ENCODE peak calls at places on chromosomes 7 and 10, in seven cellular contexts. J is GM23338, L is GM12878, B is HCT116, G is HL-60, W is HepG2, H is SK-N-SH. Z is an unnamed sample.

GRCh38 chr10:93039721-93040120 is 20.9 kb upstream of the CYP26C1 start:
- DNase-seq in J (peak), L (peak), B (peak), G (no peak), W (peak), H (no peak), Z (no peak)

GRCh38 chr10:30437039-30437781 is 3.2 kb downstream of the MAP3K8 start:
- DNase-seq in J (no peak), L (no peak), B (no peak), G (no peak), W (no peak), H (no peak), Z (no peak)

GRCh38 chr7:17941171-17941490 is 837 bp upstream of the SNX13 start:
- DNase-seq in J (peak), L (no peak), B (no peak), G (no peak), W (peak), H (peak), Z (no peak)

GRCh38 chr10:70575874-70576802 is 26.4 kb downstream of the PRF1 start:
- DNase-seq in J (no peak), L (peak), B (peak), G (peak), W (peak), H (peak), Z (no peak)

GRCh38 chr10:42755028-42755451 is 27.6 kb upstream of the BMS1 start:
- DNase-seq in J (peak), L (no peak), B (no peak), G (no peak), W (no peak), H (peak), Z (no peak)

GRCh38 chr7:103632005-103632639 is 186.1 kb upstream of the SLC26A5 start:
- DNase-seq in J (no peak), L (no peak), B (no peak), G (no peak), W (no peak), H (no peak), Z (no peak)

GRCh38 chr10:80477813-80478212 is 23.7 kb downstream of the TSPAN14 start:
- DNase-seq in J (no peak), L (no peak), B (peak), G (no peak), W (no peak), H (no peak), Z (no peak)

GRCh38 chr7:111407258-111407657 is 155.0 kb downstream of the IMMP2L start:
- DNase-seq in J (no peak), L (no peak), B (no peak), G (no peak), W (no peak), H (no peak), Z (no peak)

GRCh38 chr7:132430863-132431822 is 145.1 kb downstream of the PLXNA4 start:
- DNase-seq in J (no peak), L (no peak), B (no peak), G (no peak), W (no peak), H (peak), Z (no peak)

GRCh38 chr10:27540672-27541071 is 36.6 kb downstream of the RAB18 start:
- DNase-seq in J (no peak), L (no peak), B (no peak), G (no peak), W (no peak), H (no peak), Z (no peak)

GRCh38 chr10:18205098-18205834 is 65.0 kb downstream of the CACNB2 start:
- DNase-seq in J (no peak), L (no peak), B (no peak), G (no peak), W (no peak), H (no peak), Z (no peak)

GRCh38 chr7:2882111-2882510 is 38.0 kb upstream of the GNA12 start:
- DNase-seq in J (no peak), L (no peak), B (no peak), G (no peak), W (no peak), H (no peak), Z (no peak)

GRCh38 chr7:124856299-124856888 is 73.2 kb downstream of the POT1 start:
- DNase-seq in J (peak), L (no peak), B (peak), G (peak), W (peak), H (peak), Z (peak)

GRCh38 chr7:75965617-75966016 is 28.8 kb downstream of the TMEM120A start:
- DNase-seq in J (no peak), L (no peak), B (no peak), G (no peak), W (no peak), H (peak), Z (no peak)

GRCh38 chr7:75967573-75967997 is 26.8 kb downstream of the TMEM120A start:
- DNase-seq in J (no peak), L (no peak), B (no peak), G (peak), W (no peak), H (peak), Z (no peak)

GRCh38 chr7:75967055-75967454 is 27.3 kb downstream of the TMEM120A start:
- DNase-seq in J (no peak), L (no peak), B (no peak), G (no peak), W (no peak), H (no peak), Z (no peak)

GRCh38 chr7:75968012-75968411 is 26.4 kb downstream of the TMEM120A start:
- DNase-seq in J (no peak), L (no peak), B (no peak), G (no peak), W (no peak), H (no peak), Z (no peak)

DNA sequence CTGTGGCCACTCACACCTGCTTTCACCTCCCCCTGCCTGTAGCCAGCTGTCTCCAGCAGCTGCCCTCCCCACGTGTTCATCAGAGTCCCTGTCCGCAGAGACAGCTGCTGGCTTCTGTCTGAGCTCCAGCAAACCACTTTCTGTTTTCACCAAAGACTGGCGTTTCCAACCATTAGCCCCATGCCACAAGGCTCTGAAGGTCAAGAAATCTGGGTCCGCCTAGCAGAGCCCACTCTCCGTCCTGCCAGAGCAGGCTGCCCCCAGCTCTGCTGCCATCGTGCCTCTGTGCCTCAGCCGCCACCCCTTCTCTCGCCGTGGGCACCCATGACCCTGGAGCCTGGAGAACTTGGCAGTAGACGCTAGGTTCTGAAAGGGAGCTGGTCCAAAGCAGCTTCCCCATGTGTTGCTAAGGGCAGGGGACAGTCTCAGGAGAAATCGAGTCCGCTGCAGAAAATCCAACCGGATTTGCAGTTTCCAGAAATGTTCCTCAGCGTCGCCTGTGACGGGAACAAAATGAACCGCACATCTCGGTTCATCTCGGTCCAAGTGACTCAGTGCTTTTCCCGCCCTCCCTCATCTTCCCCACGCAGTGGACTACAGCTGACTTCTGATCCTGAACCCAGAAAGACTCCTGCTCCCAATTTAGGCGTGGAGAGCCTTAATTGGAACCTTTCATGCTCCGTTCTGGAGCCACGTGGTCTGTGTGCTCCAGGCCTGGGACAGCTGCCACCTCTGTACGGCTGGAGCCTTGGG is 28.0 kb downstream of the TMEM120A start:
- DNase-seq in J (no peak), L (no peak), B (no peak), G (no peak), W (no peak), H (peak), Z (no peak)
- TF ChIP-seq POLR2AphosphoS5 in J (no peak), L (no peak), B (no peak), G (no peak), W (no peak), H (no peak), Z (no peak)

GRCh38 chr7:26159243-26159642 is 7.2 kb downstream of the NFE2L3 start:
- DNase-seq in J (peak), L (no peak), B (no peak), G (no peak), W (peak), H (no peak), Z (no peak)
- TF ChIP-seq REST in J (no peak), L (no peak), B (no peak), G (no peak), W (no peak), H (no peak), Z (no peak)

GRCh38 chr10:60236869-60237524 is 152.7 kb downstream of the ANK3 start:
- DNase-seq in J (no peak), L (peak), B (no peak), G (peak), W (no peak), H (peak), Z (no peak)
- TF ChIP-seq POLR2AphosphoS5 in J (no peak), L (no peak), B (no peak), G (no peak), W (no peak), H (no peak), Z (no peak)

GRCh38 chr10:79007843-79008319 is 60.9 kb upstream of the ZMIZ1 start:
- DNase-seq in J (no peak), L (no peak), B (no peak), G (no peak), W (no peak), H (no peak), Z (no peak)

GRCh38 chr10:79012567-79012966 is 56.2 kb upstream of the ZMIZ1 start:
- DNase-seq in J (no peak), L (no peak), B (no peak), G (no peak), W (no peak), H (no peak), Z (no peak)

GRCh38 chr10:79005126-79005820 is 63.5 kb upstream of the ZMIZ1 start:
- DNase-seq in J (no peak), L (no peak), B (no peak), G (no peak), W (no peak), H (no peak), Z (no peak)

GRCh38 chr10:79007037-79007842 is 61.5 kb upstream of the ZMIZ1 start:
- DNase-seq in J (no peak), L (no peak), B (no peak), G (no peak), W (no peak), H (no peak), Z (no peak)

DNA sequence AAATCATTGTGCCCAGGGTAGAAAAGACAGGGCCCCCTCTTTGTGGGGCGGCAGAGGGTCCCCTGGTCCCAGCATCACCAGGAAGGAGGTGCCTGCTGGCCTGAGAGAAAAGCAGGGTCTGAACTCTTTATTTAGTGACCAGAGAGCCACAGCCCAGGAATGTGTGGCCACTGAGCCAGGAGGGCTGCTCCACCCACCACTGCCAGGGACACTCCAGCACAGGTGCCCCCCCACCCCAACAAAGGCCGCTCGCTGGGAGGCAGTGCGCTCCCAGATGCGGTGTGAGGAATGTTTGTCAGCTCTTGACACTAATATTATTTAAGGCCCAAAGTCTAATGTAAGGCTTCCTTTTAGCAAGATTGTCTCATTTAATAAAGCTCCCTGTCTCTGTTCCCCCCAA is 59.6 kb upstream of the ZMIZ1 start:
- DNase-seq in J (no peak), L (no peak), B (no peak), G (no peak), W (no peak), H (no peak), Z (no peak)
- TF ChIP-seq REST in J (no peak), L (no peak), B (no peak), G (no peak), W (no peak), H (no peak), Z (no peak)

GRCh38 chr10:4004990-4005389 is 220.0 kb upstream of the KLF6 start:
- DNase-seq in J (no peak), L (no peak), B (no peak), G (no peak), W (no peak), H (no peak), Z (no peak)

GRCh38 chr10:4007771-4008170 is 222.8 kb upstream of the KLF6 start:
- DNase-seq in J (no peak), L (no peak), B (no peak), G (no peak), W (no peak), H (no peak), Z (no peak)

GRCh38 chr10:4006848-4007247 is 221.8 kb upstream of the KLF6 start:
- DNase-seq in J (no peak), L (no peak), B (no peak), G (no peak), W (no peak), H (no peak), Z (no peak)

GRCh38 chr10:4004144-4004543 is 219.1 kb upstream of the KLF6 start:
- DNase-seq in J (peak), L (no peak), B (no peak), G (no peak), W (no peak), H (no peak), Z (no peak)

DNA sequence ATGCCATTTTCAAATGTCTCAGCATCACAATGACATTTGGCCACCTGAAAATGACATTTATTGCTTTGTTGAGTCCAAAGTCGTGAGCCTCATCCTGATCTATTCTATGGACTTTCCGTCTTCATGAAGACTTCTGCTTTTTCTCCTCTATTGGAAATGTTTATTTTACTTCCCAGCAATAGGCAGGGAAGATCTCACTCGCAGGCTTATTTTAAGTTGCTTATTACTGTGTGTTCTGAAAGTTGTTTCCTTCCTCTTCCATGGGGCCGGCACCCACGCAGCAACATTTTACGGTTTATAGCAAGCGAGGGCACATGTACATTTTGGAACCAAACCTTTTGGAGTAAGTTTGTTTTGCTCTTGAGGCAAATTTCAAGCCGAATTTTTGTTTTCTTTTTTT is 221.0 kb upstream of the KLF6 start:
- DNase-seq in J (no peak), L (no peak), B (no peak), G (no peak), W (no peak), H (no peak), Z (no peak)
- TF ChIP-seq POLR2AphosphoS5 in J (no peak), L (no peak), B (no peak), G (no peak), W (no peak), H (no peak), Z (no peak)

Z was measured in Panc1.